ENCODE peak calls at places on chromosome 16, in nine cellular contexts. G is activated T-cell treated with anti-CD3 and anti-CD28 coated beads, Interleukin-2, amount 50 U/mL, for 72 hours; T is effector memory CD8-positive, alpha-beta T cell; P is thoracic aorta; H is body of pancreas; B is neural crest cell; Z is GM12864; X is NCI-H1092 treated with DMSO at 0.1 percent for 48 hours; K is NCI-H1417 treated with DMSO at 0.1 percent for 48 hours. Y is an unnamed sample.

GRCh38 chr16:89696598-89697128 is 4.8 kb downstream of the SPATA2L start:
- DNase-seq in G (peak), T (peak), P (no peak), H (no peak), B (no peak), Z (no peak), X (no peak), K (no peak), Y (no peak)

GRCh38 chr16:74372369-74372768 is 3.7 kb upstream of the NPIPB15 start:
- DNase-seq in G (no peak), T (no peak), P (no peak), H (no peak), B (no peak), Z (no peak), X (no peak), K (no peak), Y (no peak)

GRCh38 chr16:66544358-66544757 is 5.6 kb downstream of the TK2 start:
- DNase-seq in G (no peak), T (no peak), P (no peak), H (no peak), B (no peak), Z (no peak), X (peak), K (no peak), Y (no peak)

GRCh38 chr16:5323284-5323683 is 225.7 kb upstream of the EEF2KMT start:
- DNase-seq in G (no peak), T (no peak), P (no peak), H (no peak), B (no peak), Z (no peak), X (no peak), K (no peak), Y (no peak)

GRCh38 chr16:65062736-65063583 is 58.9 kb downstream of the CDH11 start:
- DNase-seq in G (no peak), T (no peak), P (no peak), H (no peak), B (no peak), Z (no peak), X (peak), K (no peak), Y (no peak)

GRCh38 chr16:1879477-1879876 is 7.5 kb upstream of the MEIOB start:
- DNase-seq in G (no peak), T (no peak), P (no peak), H (no peak), B (no peak), Z (no peak), X (no peak), K (no peak), Y (no peak)

GRCh38 chr16:14564881-14565687 is 65.0 kb downstream of the PARN start:
- DNase-seq in G (no peak), T (no peak), P (no peak), H (no peak), B (no peak), Z (no peak), X (peak), K (peak), Y (no peak)

GRCh38 chr16:67561501-67561823 is 864 bp upstream of the CTCF start:
- DNase-seq in G (no peak), T (no peak), P (no peak), H (no peak), B (no peak), Z (no peak), X (no peak), K (no peak), Y (no peak)

GRCh38 chr16:85789773-85790172 is 9.6 kb downstream of the EMC8 start:
- DNase-seq in G (no peak), T (no peak), P (no peak), H (no peak), B (no peak), Z (no peak), X (no peak), K (no peak), Y (no peak)

GRCh38 chr16:74031551-74031950 is 265.1 kb upstream of the PSMD7 start:
- DNase-seq in G (no peak), T (no peak), P (no peak), H (no peak), B (no peak), Z (no peak), X (no peak), K (no peak), Y (no peak)

GRCh38 chr16:50154369-50154947 is 1.4 kb downstream of the TENT4B start:
- DNase-seq in G (no peak), T (no peak), P (no peak), H (no peak), B (no peak), Z (no peak), X (no peak), K (no peak), Y (peak)